ENCODE peak calls at places on chromosome 15, in six cellular contexts. F is upper lobe of right lung; Y is uterus; M is GM20000; D is CD8-positive, alpha-beta T cell; I is endothelial cell. J is an unnamed sample.

GRCh38 chr15:36358094-36358961 is 221.1 kb upstream of the CDIN1 start:
- DNase-seq in F (no peak), Y (no peak), M (no peak), D (no peak), I (no peak), J (no peak)

GRCh38 chr15:73110246-73110645 is 58.0 kb downstream of the NEO1 start:
- DNase-seq in F (no peak), Y (no peak), M (no peak), D (no peak), I (no peak), J (no peak)

GRCh38 chr15:28128036-28128435 is 28.9 kb upstream of the OCA2 start:
- DNase-seq in F (peak; percentile 78), Y (no peak), M (no peak), D (no peak), I (no peak), J (no peak)

GRCh38 chr15:42035362-42035761 is 14.5 kb upstream of the PLA2G4E start:
- DNase-seq in F (no peak), Y (no peak), M (peak; percentile 79), D (no peak), I (no peak), J (no peak)

GRCh38 chr15:45179221-45179985 is 8.4 kb downstream of the SHF start:
- DNase-seq in F (peak; percentile 82), Y (no peak), M (peak; percentile 56), D (peak; percentile 41), I (peak; percentile 37), J (peak; percentile 34)

GRCh38 chr15:78749831-78750230 is 61.4 kb downstream of the ADAMTS7 start:
- DNase-seq in F (peak; percentile 56), Y (no peak), M (no peak), D (no peak), I (no peak), J (no peak)

GRCh38 chr15:63793046-63793483 is 40.7 kb downstream of the HERC1 start:
- DNase-seq in F (no peak), Y (no peak), M (no peak), D (no peak), I (no peak), J (no peak)

GRCh38 chr15:75232826-75233503 is 25.2 kb upstream of the GOLGA6C start:
- DNase-seq in F (peak; percentile 54), Y (no peak), M (peak; percentile 4), D (no peak), I (no peak), J (peak; percentile 7)

GRCh38 chr15:75309711-75310110 is 26.2 kb upstream of the COMMD4 start:
- DNase-seq in F (no peak), Y (no peak), M (no peak), D (no peak), I (no peak), J (no peak)

DNA sequence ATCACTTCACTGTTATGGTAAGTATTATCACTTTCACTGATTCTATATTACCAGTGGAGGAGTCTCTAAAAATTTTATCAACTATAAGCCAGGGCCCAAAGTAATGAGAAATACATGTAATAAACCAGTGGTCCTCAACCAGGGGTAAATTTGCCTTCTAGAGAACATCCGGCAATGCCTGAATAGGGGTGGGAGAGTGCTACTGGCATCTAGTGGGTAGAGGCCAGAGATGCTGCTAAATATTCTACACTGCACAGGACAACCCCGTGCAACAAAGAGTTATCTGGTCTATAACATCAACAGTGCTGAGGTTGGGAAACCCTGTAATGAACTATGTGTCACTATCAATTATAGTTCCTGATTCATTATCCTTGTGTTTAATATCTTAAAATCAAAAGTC is 2.2 kb downstream of the LYSMD2 start:
- DNase-seq in F (no peak), Y (no peak), M (no peak), D (no peak), I (no peak), J (no peak)
- TF ChIP-seq CTCF in F (no peak), Y (no peak), M (no peak), D (peak; percentile 58), I (no peak), J (no peak)

GRCh38 chr15:70562906-70563305 is 200.5 kb downstream of the UACA start:
- DNase-seq in F (no peak), Y (no peak), M (no peak), D (no peak), I (no peak), J (no peak)

GRCh38 chr15:70563561-70564095 is 199.7 kb downstream of the UACA start:
- DNase-seq in F (no peak), Y (no peak), M (no peak), D (no peak), I (no peak), J (no peak)

GRCh38 chr15:70566989-70567388 is 196.4 kb downstream of the UACA start:
- DNase-seq in F (no peak), Y (no peak), M (no peak), D (no peak), I (no peak), J (no peak)

GRCh38 chr15:70569139-70569717 is 194.1 kb downstream of the UACA start:
- DNase-seq in F (no peak), Y (peak; percentile 18), M (no peak), D (no peak), I (no peak), J (no peak)

GRCh38 chr15:70566047-70566835 is 197.1 kb downstream of the UACA start:
- DNase-seq in F (no peak), Y (no peak), M (no peak), D (no peak), I (peak; percentile 45), J (no peak)
- TF ChIP-seq CTCF in F (no peak), Y (no peak), M (no peak), D (no peak), I (no peak), J (no peak)

DNA sequence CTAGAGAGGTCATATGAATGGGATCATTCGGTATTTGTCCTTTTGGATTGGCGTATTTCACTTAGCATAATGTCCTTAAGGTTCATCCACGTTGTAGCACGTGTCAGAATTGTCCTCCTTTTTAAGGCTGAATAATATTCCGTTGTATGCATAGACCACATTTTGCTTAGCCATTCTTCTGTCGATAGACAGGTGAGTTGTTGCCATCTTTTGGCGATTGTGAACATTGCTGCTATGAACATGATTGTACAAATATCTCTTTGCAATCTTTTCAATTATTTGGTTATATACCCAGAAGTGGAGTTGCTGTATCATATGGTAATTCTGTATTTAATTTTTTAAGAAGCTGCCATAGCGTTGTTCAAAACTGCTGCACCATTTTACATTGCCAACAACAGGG is 52.4 kb upstream of the GOLGA8J start:
- DNase-seq in F (no peak), Y (no peak), M (no peak), D (no peak), I (no peak), J (no peak)
- TF ChIP-seq CTCF in F (no peak), Y (no peak), M (no peak), D (no peak), I (no peak), J (no peak)

GRCh38 chr15:25689592-25689991 is 173.5 kb downstream of the ATP10A start:
- DNase-seq in F (peak; percentile 60), Y (no peak), M (no peak), D (no peak), I (no peak), J (no peak)

GRCh38 chr15:25690673-25691543 is 172.2 kb downstream of the ATP10A start:
- DNase-seq in F (peak; percentile 55), Y (no peak), M (no peak), D (no peak), I (no peak), J (no peak)

GRCh38 chr15:25694238-25694584 is 168.9 kb downstream of the ATP10A start:
- DNase-seq in F (peak; percentile 45), Y (no peak), M (no peak), D (no peak), I (no peak), J (no peak)

GRCh38 chr15:25693321-25694237 is 169.5 kb downstream of the ATP10A start:
- DNase-seq in F (peak; percentile 62), Y (no peak), M (no peak), D (no peak), I (peak; percentile 75), J (peak; percentile 74)

DNA sequence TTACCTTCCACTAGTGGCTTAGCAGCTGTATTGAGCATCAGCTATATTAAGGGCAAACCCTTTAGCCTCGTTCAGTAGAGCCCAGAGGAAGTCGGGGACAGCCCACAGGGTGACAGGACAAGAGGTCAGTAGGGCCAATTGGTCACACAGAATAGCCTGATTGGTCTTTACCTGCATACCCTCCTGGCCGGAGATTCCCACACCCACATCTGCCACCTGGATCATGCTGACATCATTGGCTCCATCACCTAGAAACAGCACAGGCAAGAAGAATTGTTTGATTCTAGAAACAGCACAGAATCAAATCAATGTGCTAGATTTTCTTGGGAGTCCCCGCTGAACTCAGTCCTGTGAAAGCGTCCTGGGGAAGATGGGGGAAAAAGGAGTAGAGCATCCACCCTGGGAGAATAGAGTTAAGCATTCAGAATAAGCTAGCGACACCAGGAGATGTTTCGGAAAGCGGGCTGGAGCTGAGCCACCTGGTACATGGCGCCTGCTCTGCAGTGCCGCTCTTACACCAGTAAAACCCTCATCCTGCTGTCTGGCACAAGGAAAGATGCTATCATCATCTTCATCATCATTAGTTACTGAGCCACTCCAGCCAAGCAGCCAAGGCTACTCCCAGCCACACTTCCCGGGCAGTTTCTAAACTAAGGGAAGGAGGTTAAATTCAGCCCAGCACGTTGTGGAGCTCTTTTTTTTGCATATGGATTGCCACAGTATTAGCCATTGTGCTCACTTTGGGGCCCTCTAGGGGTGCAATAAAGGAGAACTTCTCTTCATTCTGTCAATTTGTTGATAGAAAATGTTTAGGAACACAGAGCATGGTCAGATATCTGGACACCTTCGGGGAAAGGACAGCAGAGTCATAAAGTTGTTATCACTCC is 171.3 kb downstream of the ATP10A start:
- DNase-seq in F (peak; percentile 22), Y (no peak), M (no peak), D (no peak), I (no peak), J (no peak)
- TF ChIP-seq CTCF in F (peak; percentile 14), Y (peak; percentile 24), M (no peak), D (no peak), I (no peak), J (no peak)

DNA sequence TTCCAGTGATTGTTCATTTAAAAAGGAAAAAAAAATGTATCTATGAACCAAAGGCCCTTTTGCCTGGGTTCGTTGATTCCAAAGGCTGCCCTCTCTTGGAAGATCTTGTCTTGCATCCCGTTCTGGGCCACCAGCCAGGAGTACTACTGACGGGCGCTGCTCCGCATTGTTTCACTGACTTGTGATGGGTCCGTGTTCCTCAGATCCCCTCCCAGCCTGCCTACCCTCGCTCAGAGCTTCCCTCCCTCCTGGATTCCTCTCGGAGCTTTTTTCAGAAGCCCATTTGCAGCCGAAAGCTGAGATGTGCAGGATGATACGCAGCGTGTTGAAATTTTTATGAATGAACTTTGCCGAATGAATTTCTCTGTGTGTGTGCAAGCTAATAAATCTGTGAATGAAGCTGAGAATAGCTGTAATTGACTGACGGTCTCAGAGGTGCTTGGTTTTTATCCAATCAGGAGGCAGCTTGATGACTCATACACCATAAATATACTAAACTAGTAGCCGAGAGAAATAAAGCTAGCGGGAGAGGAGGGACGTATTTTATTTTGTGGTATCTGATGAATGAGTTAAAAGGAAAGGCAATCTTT is at the start of gene SHC4:
- DNase-seq in F (peak; percentile 67), Y (peak; percentile 68), M (peak; percentile 69), D (no peak), I (peak; percentile 58), J (peak; percentile 63)
- TF ChIP-seq CTCF in F (peak; percentile 21), Y (peak; percentile 17), M (no peak), D (no peak), I (peak; percentile 5), J (no peak)

DNA sequence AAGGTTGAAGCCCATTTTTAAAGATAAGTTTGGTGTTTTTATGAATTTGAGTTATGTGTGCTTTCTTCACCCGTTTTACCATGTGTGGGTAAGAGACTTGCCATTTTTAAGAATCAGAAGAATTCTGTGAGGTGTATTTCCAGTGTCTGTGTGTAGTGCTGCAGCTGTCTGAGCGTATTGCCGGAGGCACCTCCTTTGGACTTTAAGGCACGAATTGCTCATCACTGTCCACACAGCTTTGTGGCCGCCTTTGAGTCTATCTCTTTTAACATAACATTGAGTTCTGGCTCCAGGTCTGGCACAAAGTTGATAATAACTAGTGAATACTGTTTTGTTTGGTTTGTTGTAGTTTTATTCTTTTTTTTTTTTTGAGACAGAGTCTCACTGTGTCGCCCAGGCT is 25.8 kb downstream of the SCG5 start:
- DNase-seq in F (no peak), Y (no peak), M (no peak), D (no peak), I (no peak), J (no peak)
- TF ChIP-seq CTCF in F (no peak), Y (no peak), M (no peak), D (no peak), I (no peak), J (no peak)